ENCODE peak calls at places on chromosomes 13 and 19, in ten cellular contexts. X is lung; Y is ACHN; U is OCI-M1; C is SK-N-DZ; S is DMS153; Z is activated CD4-positive, CD25-positive, alpha-beta regulatory T cell treated with anti-CD3 and anti-CD28 coated beads, Interleukin-2, amount 50 U/mL, for 72 hours; D is activated T-helper 2 cell treated with anti-CD3 and anti-CD28 coated beads, Interferon-gamma antibody, Interleukin-2, Interleukin-4, amounts not matched to agents 10 μg/mL and 5 μg/mL and 100 μg/mL, durations not matched to agents 14 hours and 24 hours and 36 hours; A is effector CD4-positive, alpha-beta T cell; R is neuronal stem cell. E is an unnamed sample.

GRCh38 chr19:51986309-51987291 is at the start of gene ZNF350:
- DNase-seq in X (peak), C (peak), U (peak), R (peak), Y (peak), Z (peak), A (peak), S (peak), D (peak), E (peak)

GRCh38 chr13:110308377-110309158 is 1.5 kb downstream of the COL4A2 start:
- DNase-seq in Z (no peak), R (peak), A (no peak), Y (peak), D (no peak), C (peak), X (no peak), S (no peak), U (no peak), E (peak)

GRCh38 chr19:10756791-10757190 is 38.9 kb downstream of the DNM2 start:
- DNase-seq in C (no peak), R (no peak), U (no peak), Z (no peak), A (no peak), X (no peak), Y (no peak), D (no peak), S (no peak), E (no peak)

GRCh38 chr13:112877066-112877465 is 91.9 kb upstream of the MCF2L start:
- DNase-seq in S (no peak), Z (peak), A (no peak), C (no peak), D (no peak), R (no peak), X (no peak), U (no peak), Y (no peak), E (no peak)

GRCh38 chr19:39160523-39160861 is 34.9 kb downstream of the PAK4 start:
- DNase-seq in C (no peak), U (no peak), X (no peak), D (no peak), A (no peak), Y (no peak), S (no peak), Z (no peak), R (no peak), E (no peak)

GRCh38 chr13:44755872-44756271 is 179.7 kb upstream of the TSC22D1 start:
- DNase-seq in U (no peak), S (no peak), C (no peak), A (no peak), D (no peak), R (no peak), Z (no peak), X (no peak), Y (peak), E (peak)

GRCh38 chr13:21557995-21558394 is 46.0 kb downstream of the MICU2 start:
- DNase-seq in X (no peak), Y (peak), Z (no peak), U (peak), C (no peak), R (no peak), D (no peak), A (no peak), S (no peak), E (no peak)

GRCh38 chr13:34897220-34897619 is 44.9 kb upstream of the NBEA start:
- DNase-seq in Y (no peak), D (no peak), Z (no peak), A (no peak), S (no peak), U (no peak), R (no peak), X (no peak), C (no peak), E (no peak)

GRCh38 chr13:114070098-114070799 is 62.2 kb downstream of the RASA3 start:
- DNase-seq in X (no peak), Z (peak), D (no peak), A (no peak), R (no peak), S (no peak), U (no peak), C (no peak), Y (no peak), E (no peak)

E was measured in kidney glomerular epithelial cell.